ENCODE peak calls at places on chromosomes 11 and 22, in eight cellular contexts. One of them, this sample, is unnamed.

GRCh38 chr11:105609832-105610781 is at the start of gene GRIA4:
- DNase-seq in dorsolateral prefrontal cortex: peak
- DNase-seq in spleen: peak
- DNase-seq in fibroblast of the aortic adventitia: peak
- DNase-seq in mucosa of descending colon: peak
- DNase-seq in lung: no peak
- DNase-seq in cardiac fibroblast: peak
- DNase-seq in fibroblast of lung: peak
- DNase-seq in this sample: peak

GRCh38 chr22:20009582-20010306 is 6.9 kb downstream of the ARVCF start:
- DNase-seq in dorsolateral prefrontal cortex: no peak
- DNase-seq in spleen: no peak
- DNase-seq in fibroblast of the aortic adventitia: no peak
- DNase-seq in mucosa of descending colon: peak
- DNase-seq in lung: no peak
- DNase-seq in cardiac fibroblast: no peak
- DNase-seq in fibroblast of lung: no peak
- DNase-seq in this sample: peak

GRCh38 chr11:11982975-11983374 is 25.5 kb downstream of the DKK3 start:
- DNase-seq in dorsolateral prefrontal cortex: no peak
- DNase-seq in spleen: no peak
- DNase-seq in fibroblast of the aortic adventitia: peak
- DNase-seq in mucosa of descending colon: no peak
- DNase-seq in lung: no peak
- DNase-seq in cardiac fibroblast: no peak
- DNase-seq in fibroblast of lung: peak
- DNase-seq in this sample: no peak

GRCh38 chr22:17113600-17113999 is 7.6 kb downstream of the TMEM121B start:
- DNase-seq in dorsolateral prefrontal cortex: no peak
- DNase-seq in spleen: peak
- DNase-seq in fibroblast of the aortic adventitia: no peak
- DNase-seq in mucosa of descending colon: no peak
- DNase-seq in lung: no peak
- DNase-seq in cardiac fibroblast: no peak
- DNase-seq in fibroblast of lung: no peak
- DNase-seq in this sample: no peak

GRCh38 chr11:62444271-62444833 is 25.5 kb downstream of the SCGB1A1 start:
- DNase-seq in dorsolateral prefrontal cortex: peak
- DNase-seq in spleen: peak
- DNase-seq in fibroblast of the aortic adventitia: peak
- DNase-seq in mucosa of descending colon: peak
- DNase-seq in lung: peak
- DNase-seq in cardiac fibroblast: peak
- DNase-seq in fibroblast of lung: peak
- DNase-seq in this sample: no peak

GRCh38 chr22:37979782-37980181 is 4.6 kb downstream of the SOX10 start:
- DNase-seq in dorsolateral prefrontal cortex: no peak
- DNase-seq in spleen: no peak
- DNase-seq in fibroblast of the aortic adventitia: no peak
- DNase-seq in mucosa of descending colon: no peak
- DNase-seq in lung: no peak
- DNase-seq in cardiac fibroblast: no peak
- DNase-seq in fibroblast of lung: no peak
- DNase-seq in this sample: no peak

GRCh38 chr11:119491753-119492455 is 68.9 kb upstream of the THY1 start:
- DNase-seq in dorsolateral prefrontal cortex: no peak
- DNase-seq in spleen: peak
- DNase-seq in fibroblast of the aortic adventitia: peak
- DNase-seq in mucosa of descending colon: no peak
- DNase-seq in lung: no peak
- DNase-seq in cardiac fibroblast: peak
- DNase-seq in fibroblast of lung: peak
- DNase-seq in this sample: no peak

GRCh38 chr11:32874144-32874543 is 18.5 kb upstream of the QSER1 start:
- DNase-seq in dorsolateral prefrontal cortex: no peak
- DNase-seq in spleen: no peak
- DNase-seq in fibroblast of the aortic adventitia: no peak
- DNase-seq in mucosa of descending colon: no peak
- DNase-seq in lung: no peak
- DNase-seq in cardiac fibroblast: no peak
- DNase-seq in fibroblast of lung: no peak
- DNase-seq in this sample: no peak

GRCh38 chr11:118226294-118226693 is 1.5 kb upstream of the JAML start:
- DNase-seq in dorsolateral prefrontal cortex: no peak
- DNase-seq in spleen: no peak
- DNase-seq in fibroblast of the aortic adventitia: peak
- DNase-seq in mucosa of descending colon: no peak
- DNase-seq in lung: no peak
- DNase-seq in cardiac fibroblast: no peak
- DNase-seq in fibroblast of lung: no peak
- DNase-seq in this sample: no peak

DNA sequence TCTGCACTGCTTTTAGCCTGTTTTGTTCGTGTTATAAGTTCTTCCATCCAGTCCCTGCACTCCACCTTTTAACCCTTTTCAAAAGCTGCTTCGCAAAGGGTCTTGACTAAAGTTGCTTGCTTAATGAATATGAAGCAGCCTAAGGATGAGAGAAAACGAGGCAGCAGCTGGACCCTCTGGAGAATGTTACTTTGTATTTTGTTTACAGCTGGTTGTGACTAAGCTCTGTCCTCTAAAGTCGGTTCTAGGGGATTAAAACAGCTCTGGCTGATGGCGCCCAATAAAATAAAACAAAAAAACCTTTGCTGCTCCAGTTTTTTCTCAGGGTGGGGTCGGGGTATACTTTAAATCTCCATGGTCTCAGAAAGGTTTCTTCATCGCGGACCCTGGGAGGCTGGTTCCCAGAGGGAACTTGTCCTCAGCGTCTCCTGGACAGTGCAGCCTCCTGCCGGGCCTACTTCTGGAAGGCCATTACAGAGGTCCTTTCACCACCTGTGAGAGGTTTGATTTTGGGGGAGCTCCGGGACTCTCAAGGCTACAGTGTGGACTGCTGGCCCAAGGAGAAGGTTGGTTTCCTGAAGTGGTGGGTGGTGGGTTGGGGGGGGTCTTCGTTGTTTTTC is 836 bp upstream of the RBM4 start:
- DNase-seq in dorsolateral prefrontal cortex: no peak
- DNase-seq in spleen: no peak
- DNase-seq in fibroblast of the aortic adventitia: no peak
- DNase-seq in mucosa of descending colon: no peak
- DNase-seq in lung: no peak
- DNase-seq in cardiac fibroblast: no peak
- DNase-seq in fibroblast of lung: no peak
- DNase-seq in this sample: no peak
- TF ChIP-seq CTCF in dorsolateral prefrontal cortex: no peak
- TF ChIP-seq CTCF in spleen: no peak
- TF ChIP-seq CTCF in fibroblast of the aortic adventitia: no peak
- TF ChIP-seq CTCF in mucosa of descending colon: no peak
- TF ChIP-seq CTCF in lung: no peak
- TF ChIP-seq CTCF in cardiac fibroblast: no peak
- TF ChIP-seq CTCF in fibroblast of lung: no peak
- TF ChIP-seq CTCF in this sample: no peak

GRCh38 chr11:114738954-114739353 is 60.6 kb downstream of the NXPE2 start:
- DNase-seq in dorsolateral prefrontal cortex: peak
- DNase-seq in spleen: no peak
- DNase-seq in fibroblast of the aortic adventitia: peak
- DNase-seq in mucosa of descending colon: peak
- DNase-seq in lung: no peak
- DNase-seq in cardiac fibroblast: peak
- DNase-seq in fibroblast of lung: peak
- DNase-seq in this sample: peak
- TF ChIP-seq CTCF in dorsolateral prefrontal cortex: peak
- TF ChIP-seq CTCF in spleen: no peak
- TF ChIP-seq CTCF in fibroblast of the aortic adventitia: peak
- TF ChIP-seq CTCF in mucosa of descending colon: peak
- TF ChIP-seq CTCF in lung: peak
- TF ChIP-seq CTCF in cardiac fibroblast: peak
- TF ChIP-seq CTCF in fibroblast of lung: peak
- TF ChIP-seq CTCF in this sample: peak

GRCh38 chr11:35677904-35678303 is 15.3 kb downstream of the TRIM44 start:
- DNase-seq in dorsolateral prefrontal cortex: no peak
- DNase-seq in spleen: no peak
- DNase-seq in fibroblast of the aortic adventitia: no peak
- DNase-seq in mucosa of descending colon: no peak
- DNase-seq in lung: no peak
- DNase-seq in cardiac fibroblast: no peak
- DNase-seq in fibroblast of lung: no peak
- DNase-seq in this sample: no peak

GRCh38 chr11:35678471-35678870 is 15.9 kb downstream of the TRIM44 start:
- DNase-seq in dorsolateral prefrontal cortex: no peak
- DNase-seq in spleen: no peak
- DNase-seq in fibroblast of the aortic adventitia: no peak
- DNase-seq in mucosa of descending colon: no peak
- DNase-seq in lung: no peak
- DNase-seq in cardiac fibroblast: no peak
- DNase-seq in fibroblast of lung: no peak
- DNase-seq in this sample: no peak

GRCh38 chr11:35675901-35676610 is 13.5 kb downstream of the TRIM44 start:
- DNase-seq in dorsolateral prefrontal cortex: no peak
- DNase-seq in spleen: no peak
- DNase-seq in fibroblast of the aortic adventitia: no peak
- DNase-seq in mucosa of descending colon: no peak
- DNase-seq in lung: no peak
- DNase-seq in cardiac fibroblast: peak
- DNase-seq in fibroblast of lung: peak
- DNase-seq in this sample: no peak

GRCh38 chr11:35678975-35679374 is 16.4 kb downstream of the TRIM44 start:
- DNase-seq in dorsolateral prefrontal cortex: no peak
- DNase-seq in spleen: no peak
- DNase-seq in fibroblast of the aortic adventitia: no peak
- DNase-seq in mucosa of descending colon: no peak
- DNase-seq in lung: no peak
- DNase-seq in cardiac fibroblast: no peak
- DNase-seq in fibroblast of lung: no peak
- DNase-seq in this sample: no peak

GRCh38 chr11:35676611-35676965 is 14.0 kb downstream of the TRIM44 start:
- DNase-seq in dorsolateral prefrontal cortex: no peak
- DNase-seq in spleen: no peak
- DNase-seq in fibroblast of the aortic adventitia: no peak
- DNase-seq in mucosa of descending colon: no peak
- DNase-seq in lung: no peak
- DNase-seq in cardiac fibroblast: no peak
- DNase-seq in fibroblast of lung: no peak
- DNase-seq in this sample: no peak
- TF ChIP-seq CTCF in dorsolateral prefrontal cortex: no peak
- TF ChIP-seq CTCF in spleen: no peak
- TF ChIP-seq CTCF in fibroblast of the aortic adventitia: no peak
- TF ChIP-seq CTCF in mucosa of descending colon: no peak
- TF ChIP-seq CTCF in lung: no peak
- TF ChIP-seq CTCF in cardiac fibroblast: no peak
- TF ChIP-seq CTCF in fibroblast of lung: no peak
- TF ChIP-seq CTCF in this sample: no peak

GRCh38 chr22:41501209-41501608 is 32.3 kb downstream of the ACO2 start:
- DNase-seq in dorsolateral prefrontal cortex: no peak
- DNase-seq in spleen: no peak
- DNase-seq in fibroblast of the aortic adventitia: no peak
- DNase-seq in mucosa of descending colon: no peak
- DNase-seq in lung: no peak
- DNase-seq in cardiac fibroblast: no peak
- DNase-seq in fibroblast of lung: peak
- DNase-seq in this sample: no peak
- TF ChIP-seq CTCF in dorsolateral prefrontal cortex: peak
- TF ChIP-seq CTCF in spleen: no peak
- TF ChIP-seq CTCF in fibroblast of the aortic adventitia: peak
- TF ChIP-seq CTCF in mucosa of descending colon: no peak
- TF ChIP-seq CTCF in lung: no peak
- TF ChIP-seq CTCF in cardiac fibroblast: peak
- TF ChIP-seq CTCF in fibroblast of lung: peak
- TF ChIP-seq CTCF in this sample: no peak

DNA sequence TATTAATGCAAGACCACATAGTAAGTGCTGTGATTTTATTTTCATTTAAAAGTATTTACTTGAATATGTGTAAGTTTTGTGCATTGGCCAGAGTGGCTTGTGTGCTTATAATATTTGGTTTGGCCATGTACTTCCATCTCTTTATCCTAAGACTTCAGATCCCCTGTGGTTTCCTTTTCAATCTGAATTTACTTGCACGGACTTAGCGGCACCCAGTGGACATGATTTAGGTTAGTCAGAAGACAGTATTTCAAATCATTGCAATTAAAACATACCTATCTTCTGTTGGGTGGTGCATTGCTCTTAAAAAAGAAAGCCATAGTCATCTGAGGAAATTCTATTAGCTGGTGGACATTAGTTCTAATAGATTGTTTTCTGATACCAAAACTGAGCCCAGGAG is 30.7 kb downstream of the PIWIL4 start:
- DNase-seq in dorsolateral prefrontal cortex: no peak
- DNase-seq in spleen: no peak
- DNase-seq in fibroblast of the aortic adventitia: peak
- DNase-seq in mucosa of descending colon: no peak
- DNase-seq in lung: no peak
- DNase-seq in cardiac fibroblast: peak
- DNase-seq in fibroblast of lung: peak
- DNase-seq in this sample: no peak
- TF ChIP-seq CTCF in dorsolateral prefrontal cortex: no peak
- TF ChIP-seq CTCF in spleen: no peak
- TF ChIP-seq CTCF in fibroblast of the aortic adventitia: no peak
- TF ChIP-seq CTCF in mucosa of descending colon: no peak
- TF ChIP-seq CTCF in lung: no peak
- TF ChIP-seq CTCF in cardiac fibroblast: no peak
- TF ChIP-seq CTCF in fibroblast of lung: peak
- TF ChIP-seq CTCF in this sample: no peak

This sample was measured in glutamatergic neuron.